ENCODE peak calls at places on chromosome 7, in nine cellular contexts. Z is astrocyte of the hippocampus, N is ACHN, S is NB4, J is T-cell, A is suprapubic skin, D is GM13977, M is heart left ventricle, I is NCI-H1105. R is an unnamed sample.

GRCh38 chr7:123747620-123748141 is 1.1 kb downstream of the WASL start:
- DNase-seq in Z (peak), N (peak), S (peak), J (peak), A (peak), D (peak), M (peak), I (peak), R (peak)

GRCh38 chr7:69508736-69509135 is 89.5 kb upstream of the AUTS2 start:
- DNase-seq in Z (no peak), N (no peak), S (no peak), J (no peak), A (no peak), D (no peak), M (no peak), I (no peak), R (no peak)

GRCh38 chr7:76364198-76364584 is 5.4 kb upstream of the YWHAG start:
- DNase-seq in Z (no peak), N (peak), S (peak), J (no peak), A (no peak), D (no peak), M (peak), I (no peak), R (peak)

GRCh38 chr7:27096756-27097514 is 1.1 kb upstream of the HOXA1 start:
- DNase-seq in Z (peak), N (peak), S (peak), J (no peak), A (no peak), D (no peak), M (no peak), I (no peak), R (peak)

GRCh38 chr7:7770228-7770627 is 51.8 kb upstream of the RPA3 start:
- DNase-seq in Z (peak), N (no peak), S (no peak), J (no peak), A (no peak), D (no peak), M (no peak), I (no peak), R (no peak)

GRCh38 chr7:29099896-29100847 is 46.2 kb downstream of the CPVL start:
- DNase-seq in Z (no peak), N (no peak), S (no peak), J (no peak), A (no peak), D (no peak), M (no peak), I (no peak), R (peak)

GRCh38 chr7:120725376-120726039 is 132.4 kb downstream of the TSPAN12 start:
- DNase-seq in Z (peak), N (peak), S (peak), J (no peak), A (no peak), D (peak), M (no peak), I (peak), R (peak)

GRCh38 chr7:30739691-30740090 is 12.2 kb upstream of the INMT start:
- DNase-seq in Z (no peak), N (no peak), S (no peak), J (no peak), A (no peak), D (no peak), M (no peak), I (no peak), R (no peak)

GRCh38 chr7:55074008-55074499 is 55.2 kb downstream of the EGFR start:
- DNase-seq in Z (peak), N (peak), S (no peak), J (peak), A (peak), D (peak), M (peak), I (no peak), R (peak)

GRCh38 chr7:34133983-34134782 is 228.8 kb downstream of the BMPER start:
- DNase-seq in Z (peak), N (peak), S (peak), J (no peak), A (no peak), D (peak), M (peak), I (peak), R (peak)

GRCh38 chr7:127404282-127405049 is 12.0 kb upstream of the ZNF800 start:
- DNase-seq in Z (no peak), N (no peak), S (no peak), J (no peak), A (no peak), D (peak), M (no peak), I (no peak), R (no peak)

GRCh38 chr7:134792968-134793367 is 13.5 kb downstream of the CALD1 start:
- DNase-seq in Z (peak), N (no peak), S (no peak), J (no peak), A (no peak), D (no peak), M (peak), I (no peak), R (no peak)

GRCh38 chr7:99558306-99559275 is at the start of gene ZNF655:
- DNase-seq in Z (peak), N (peak), S (peak), J (peak), A (peak), D (peak), M (peak), I (peak), R (peak)

GRCh38 chr7:51275532-51275931 is 41.1 kb downstream of the COBL start:
- DNase-seq in Z (no peak), N (no peak), S (no peak), J (no peak), A (no peak), D (no peak), M (no peak), I (no peak), R (peak)

GRCh38 chr7:93663561-93664299 is 89.2 kb upstream of the CALCR start:
- DNase-seq in Z (no peak), N (no peak), S (no peak), J (no peak), A (no peak), D (no peak), M (no peak), I (no peak), R (no peak)

GRCh38 chr7:122006687-122007086 is 133.7 kb downstream of the PTPRZ1 start:
- DNase-seq in Z (no peak), N (no peak), S (no peak), J (no peak), A (no peak), D (no peak), M (no peak), I (peak), R (no peak)

GRCh38 chr7:22193361-22194016 is 163.5 kb downstream of the RAPGEF5 start:
- DNase-seq in Z (peak), N (no peak), S (no peak), J (no peak), A (no peak), D (no peak), M (no peak), I (peak), R (peak)

GRCh38 chr7:44970521-44971051 is 8.2 kb downstream of the MYO1G start:
- DNase-seq in Z (no peak), N (no peak), S (no peak), J (no peak), A (no peak), D (no peak), M (no peak), I (no peak), R (no peak)

GRCh38 chr7:115052706-115053105 is 130.8 kb downstream of the MDFIC start:
- DNase-seq in Z (no peak), N (no peak), S (no peak), J (no peak), A (no peak), D (no peak), M (no peak), I (no peak), R (no peak)

GRCh38 chr7:144842377-144842851 is 6.6 kb upstream of the TPK1 start:
- DNase-seq in Z (no peak), N (no peak), S (peak), J (no peak), A (no peak), D (peak), M (peak), I (no peak), R (no peak)

GRCh38 chr7:102080003-102080361 is 206.7 kb upstream of the SH2B2 start:
- DNase-seq in Z (peak), N (no peak), S (no peak), J (no peak), A (peak), D (no peak), M (no peak), I (no peak), R (peak)

GRCh38 chr7:128217030-128217805 is 23.9 kb upstream of the LEP start:
- DNase-seq in Z (peak), N (peak), S (peak), J (no peak), A (no peak), D (no peak), M (peak), I (no peak), R (no peak)

GRCh38 chr7:99848420-99849216 is 20.8 kb downstream of the CYP3A43 start:
- DNase-seq in Z (no peak), N (no peak), S (no peak), J (no peak), A (no peak), D (no peak), M (no peak), I (no peak), R (no peak)

GRCh38 chr7:151863386-151864079 is 13.4 kb downstream of the PRKAG2 start:
- DNase-seq in Z (no peak), N (no peak), S (peak), J (no peak), A (no peak), D (no peak), M (peak), I (no peak), R (no peak)